ENCODE peak calls at places on chromosomes 16 and 17, in five cellular contexts. S is neural crest cell, I is cardiac muscle cell, E is Peyer's patch, R is GM12865. Q is an unnamed sample.

GRCh38 chr16:23092801-23093117 is 56.5 kb downstream of the USP31 start:
- DNase-seq in E (no peak), I (no peak), R (no peak), S (no peak), Q (no peak)

GRCh38 chr16:83994087-83994486 is 26.0 kb downstream of the NECAB2 start:
- DNase-seq in I (peak; percentile 95), S (no peak), E (no peak), R (no peak), Q (no peak)

GRCh38 chr17:78915872-78916632 is 9.1 kb downstream of the TIMP2 start:
- DNase-seq in S (no peak), E (no peak), R (no peak), I (peak; percentile 82), Q (no peak)

GRCh38 chr17:79036609-79037008 is 12.6 kb downstream of the C1QTNF1 start:
- DNase-seq in I (peak; percentile 93), E (no peak), R (no peak), S (no peak), Q (peak; percentile 64)

GRCh38 chr17:20156196-20157077 is 147.3 kb downstream of the SPECC1 start:
- DNase-seq in R (peak; percentile 55), S (no peak), E (peak; percentile 22), I (peak; percentile 51), Q (no peak)

GRCh38 chr16:30053376-30054015 is 12.1 kb upstream of the ALDOA start:
- DNase-seq in E (no peak), I (peak; percentile 77), R (no peak), S (no peak), Q (no peak)

GRCh38 chr16:49150341-49150740 is 131.3 kb downstream of the CBLN1 start:
- DNase-seq in E (no peak), R (peak; percentile 4), I (no peak), S (no peak), Q (no peak)

GRCh38 chr17:2982854-2983636 is 80.4 kb downstream of the OR1D5 start:
- DNase-seq in E (no peak), I (peak; percentile 95), S (no peak), R (no peak), Q (no peak)

GRCh38 chr17:1563786-1564613 is 1.4 kb upstream of the PITPNA start:
- DNase-seq in I (no peak), R (no peak), E (no peak), S (no peak), Q (no peak)

GRCh38 chr16:21263640-21264211 is 14.4 kb downstream of the CRYM start:
- DNase-seq in I (peak; percentile 41), R (peak; percentile 67), S (no peak), E (peak; percentile 30), Q (no peak)

GRCh38 chr16:12089492-12090161 is 113.1 kb downstream of the SNX29 start:
- DNase-seq in I (peak; percentile 74), E (peak; percentile 39), S (no peak), R (no peak), Q (no peak)

GRCh38 chr17:33113281-33114010 is 121.8 kb downstream of the SPACA3 start:
- DNase-seq in S (no peak), I (peak; percentile 10), R (no peak), E (no peak), Q (no peak)

GRCh38 chr17:13776027-13776551 is 174.4 kb upstream of the HS3ST3A1 start:
- DNase-seq in I (no peak), R (no peak), E (no peak), S (no peak), Q (no peak)
- TF ChIP-seq CTCF in I (no peak), R (no peak), E (no peak), S (no peak), Q (no peak)

GRCh38 chr16:70467113-70467512 is 12.7 kb downstream of the FCSK start:
- DNase-seq in I (no peak), R (no peak), E (no peak), S (no peak), Q (no peak)
- TF ChIP-seq CTCF in I (no peak), R (no peak), E (no peak), S (no peak), Q (no peak)

DNA sequence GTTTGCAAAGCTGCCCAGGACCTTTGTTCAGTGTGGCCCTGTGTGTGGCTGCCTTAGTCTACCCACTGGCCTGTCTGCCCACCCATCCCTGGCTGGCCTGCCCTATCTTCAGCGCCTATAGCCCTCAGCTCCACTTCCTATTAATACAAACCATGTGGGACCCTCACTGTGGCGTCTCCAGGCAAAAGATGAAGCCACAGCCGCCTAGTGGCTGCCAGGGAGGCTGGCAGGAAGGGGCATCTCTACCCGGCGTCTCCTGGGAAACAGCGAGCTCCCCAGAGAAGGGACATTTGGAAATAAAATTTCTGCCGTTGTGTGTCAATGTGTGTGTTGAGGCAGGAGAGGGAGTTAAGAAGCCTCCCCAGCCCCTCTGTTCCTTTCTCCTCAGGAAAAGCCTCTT is 31.5 kb downstream of the NEUROD2 start:
- DNase-seq in R (peak; percentile 9), E (no peak), I (no peak), S (peak; percentile 37), Q (no peak)
- TF ChIP-seq CTCF in R (peak; percentile 59), E (no peak), I (peak; percentile 55), S (peak; percentile 64), Q (peak; percentile 73)

DNA sequence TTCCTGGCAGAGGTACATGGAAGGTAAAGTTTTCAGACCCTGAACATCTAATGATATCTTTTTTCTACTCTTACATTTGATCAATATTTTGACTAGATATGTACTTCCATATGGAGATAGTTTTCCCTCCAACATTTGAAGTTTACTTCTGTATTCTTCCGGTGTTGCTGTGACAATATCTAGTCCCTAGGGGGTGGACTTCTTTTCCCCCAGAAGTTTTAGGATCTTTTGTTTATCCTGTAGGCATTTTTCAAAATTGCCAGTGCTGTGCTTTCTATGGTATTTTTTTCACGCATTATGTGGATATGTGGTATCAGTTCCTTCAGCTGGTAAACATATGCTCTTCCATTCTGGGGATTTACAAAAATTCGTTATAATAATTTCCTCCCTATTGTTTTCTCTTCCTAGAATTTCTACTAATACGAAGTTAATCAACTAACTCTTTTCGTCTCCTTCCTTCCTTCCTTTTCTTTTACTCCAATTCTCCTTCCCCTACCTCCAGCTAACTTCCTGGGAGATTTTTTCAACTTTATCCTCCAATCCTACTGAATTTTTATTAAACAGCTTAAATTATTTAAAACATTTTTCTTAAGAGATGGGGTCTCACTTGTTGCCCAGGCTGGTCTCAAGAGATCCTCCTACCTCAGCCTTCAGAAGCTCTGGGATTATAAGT is 26.1 kb upstream of the ZNHIT3 start:
- DNase-seq in I (no peak), R (no peak), S (no peak), E (no peak), Q (no peak)
- TF ChIP-seq CTCF in I (no peak), R (no peak), S (no peak), E (no peak), Q (no peak)

GRCh38 chr16:2597560-2597902 is 59.7 kb downstream of the PDPK1 start:
- DNase-seq in R (no peak), E (no peak), S (no peak), I (no peak), Q (no peak)

GRCh38 chr16:2596747-2597559 is 59.1 kb downstream of the PDPK1 start:
- DNase-seq in I (no peak), E (no peak), S (no peak), R (no peak), Q (no peak)

GRCh38 chr16:2598723-2599122 is 60.9 kb downstream of the PDPK1 start:
- DNase-seq in I (no peak), R (no peak), S (no peak), E (peak; percentile 0), Q (no peak)

GRCh38 chr16:2595376-2596200 is 57.8 kb downstream of the PDPK1 start:
- DNase-seq in S (no peak), I (no peak), E (no peak), R (no peak), Q (no peak)

DNA sequence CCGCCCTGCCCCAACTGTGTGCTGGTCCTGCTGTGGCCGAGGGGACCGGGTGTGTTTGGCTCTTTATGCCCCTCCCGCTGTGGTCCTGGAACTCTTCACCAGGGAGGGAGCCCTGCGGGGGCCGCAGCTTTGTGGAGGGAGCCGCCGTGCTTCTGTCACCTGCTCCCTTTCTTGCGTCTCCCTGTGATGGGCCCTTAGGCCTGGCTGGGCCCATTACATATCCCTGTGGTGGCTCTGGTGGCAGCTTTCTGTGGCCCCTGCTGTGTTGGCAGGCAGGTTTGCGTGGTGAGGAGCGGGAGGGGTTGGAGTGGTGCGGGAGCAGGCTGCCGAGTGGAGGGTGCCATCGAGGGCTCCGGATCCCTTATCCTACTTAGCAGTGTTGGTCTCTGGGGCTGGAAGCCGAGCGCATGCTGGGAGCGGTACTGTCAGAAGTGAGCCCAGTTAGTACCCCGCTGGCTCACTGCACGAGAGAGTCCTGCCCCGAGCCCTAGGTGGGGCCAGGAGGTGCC is 60.4 kb downstream of the PDPK1 start:
- DNase-seq in I (no peak), R (no peak), S (no peak), E (peak; percentile 14), Q (no peak)
- TF ChIP-seq CTCF in I (no peak), R (no peak), S (no peak), E (no peak), Q (no peak)

GRCh38 chr17:35614835-35615234 is 27.7 kb downstream of the AP2B1 start:
- DNase-seq in S (no peak), E (no peak), R (no peak), I (no peak), Q (no peak)

GRCh38 chr17:35609831-35610230 is 22.7 kb downstream of the AP2B1 start:
- DNase-seq in E (no peak), R (no peak), I (no peak), S (no peak), Q (no peak)

GRCh38 chr17:35616506-35616905 is 29.4 kb downstream of the AP2B1 start:
- DNase-seq in R (no peak), I (no peak), S (no peak), E (no peak), Q (no peak)

GRCh38 chr17:35617505-35617904 is 30.4 kb downstream of the AP2B1 start:
- DNase-seq in E (no peak), S (no peak), I (no peak), R (no peak), Q (no peak)

DNA sequence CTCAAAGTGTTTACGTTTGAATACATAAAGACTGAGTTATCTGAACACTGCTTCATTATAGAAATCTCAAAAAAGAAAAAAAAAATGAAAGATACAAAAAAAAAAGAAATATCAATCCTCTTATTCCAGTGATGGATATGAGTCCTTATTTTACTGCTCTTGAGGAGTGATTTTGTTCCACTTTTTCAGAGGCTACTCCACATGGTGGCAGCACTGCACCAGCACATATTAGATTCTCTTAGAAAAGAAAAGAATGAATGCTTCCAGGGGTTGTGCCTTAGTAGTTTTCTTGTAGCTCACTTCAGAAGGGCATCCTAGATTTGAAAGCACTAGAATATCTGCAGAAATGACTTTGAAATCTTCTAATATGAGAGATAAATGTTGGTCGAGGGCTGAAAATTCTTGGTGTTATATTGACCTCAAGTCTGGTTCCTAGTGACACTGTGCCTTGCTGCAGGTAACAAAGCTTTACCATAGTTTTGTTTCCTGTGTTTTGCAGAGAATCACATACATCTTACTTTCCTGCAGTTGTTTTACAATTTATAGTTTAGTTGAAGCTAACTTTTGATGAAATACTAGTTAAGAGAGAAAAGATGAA is 25.9 kb downstream of the AP2B1 start:
- DNase-seq in E (peak; percentile 22), R (peak; percentile 55), I (peak; percentile 73), S (peak; percentile 48), Q (no peak)
- TF ChIP-seq CTCF in E (no peak), R (peak; percentile 36), I (peak; percentile 74), S (peak; percentile 76), Q (peak; percentile 97)

GRCh38 chr17:54021418-54021817 is 198.7 kb downstream of the KIF2B start:
- DNase-seq in I (no peak), S (no peak), E (no peak), R (no peak), Q (no peak)
- TF ChIP-seq CTCF in I (no peak), S (no peak), E (no peak), R (no peak), Q (no peak)

Q was measured in D721Med.